ENCODE peak calls at places on chromosome 20, in five cellular contexts. K is heart left ventricle, Y is SK-N-SH, U is IMR-90, L is dorsolateral prefrontal cortex. D is an unnamed sample.

GRCh38 chr20:32455901-32456701 is 98.0 kb downstream of the ASXL1 start:
- DNase-seq in K (no peak), Y (no peak), U (no peak), L (no peak), D (no peak)

GRCh38 chr20:58706150-58706892 is 13.7 kb downstream of the NPEPL1 start:
- DNase-seq in K (no peak), Y (peak), U (no peak), L (peak), D (no peak)

GRCh38 chr20:19397676-19398075 is 185.2 kb downstream of the SLC24A3 start:
- DNase-seq in K (no peak), Y (no peak), U (no peak), L (no peak), D (no peak)

GRCh38 chr20:10619427-10619826 is 54.4 kb downstream of the JAG1 start:
- DNase-seq in K (no peak), Y (no peak), U (peak), L (no peak), D (no peak)

GRCh38 chr20:57264151-57264792 is 2.2 kb downstream of the BMP7 start:
- DNase-seq in K (no peak), Y (no peak), U (no peak), L (no peak), D (no peak)

GRCh38 chr20:25749667-25750066 is 53.0 kb upstream of the ZNF337 start:
- DNase-seq in K (no peak), Y (no peak), U (no peak), L (no peak), D (no peak)

GRCh38 chr20:9573598-9573997 is 59.2 kb downstream of the LAMP5 start:
- DNase-seq in K (no peak), Y (peak), U (no peak), L (peak), D (no peak)

GRCh38 chr20:48791666-48792071 is 36.1 kb downstream of the PREX1 start:
- DNase-seq in K (no peak), Y (no peak), U (peak), L (no peak), D (no peak)

GRCh38 chr20:59518881-59519706 is 85.2 kb upstream of the PHACTR3 start:
- DNase-seq in K (peak), Y (peak), U (peak), L (no peak), D (peak)

GRCh38 chr20:54221996-54222890 is 14.4 kb downstream of the PFDN4 start:
- DNase-seq in K (no peak), Y (no peak), U (no peak), L (no peak), D (no peak)

GRCh38 chr20:17888044-17888443 is 80.5 kb downstream of the SNX5 start:
- DNase-seq in K (no peak), Y (no peak), U (no peak), L (no peak), D (no peak)

GRCh38 chr20:32052792-32053362 is 835 bp downstream of the HCK start:
- DNase-seq in K (peak), Y (no peak), U (no peak), L (no peak), D (no peak)

GRCh38 chr20:57835462-57836455 is 125.9 kb upstream of the PMEPA1 start:
- DNase-seq in K (no peak), Y (no peak), U (no peak), L (no peak), D (no peak)

GRCh38 chr20:52340036-52340634 is 148.6 kb upstream of the ZFP64 start:
- DNase-seq in K (no peak), Y (no peak), U (no peak), L (no peak), D (no peak)

GRCh38 chr20:48238781-48239180 is 453.5 kb upstream of the SULF2 start:
- DNase-seq in K (no peak), Y (no peak), U (peak), L (no peak), D (no peak)

GRCh38 chr20:35306931-35307517 is 14.8 kb upstream of the FAM83C start:
- DNase-seq in K (no peak), Y (peak), U (peak), L (peak), D (peak)

GRCh38 chr20:41005361-41005729 is 23.3 kb upstream of the TOP1 start:
- DNase-seq in K (peak), Y (no peak), U (peak), L (no peak), D (no peak)

GRCh38 chr20:36268501-36269342 is 32.4 kb downstream of the AAR2 start:
- DNase-seq in K (no peak), Y (no peak), U (no peak), L (peak), D (no peak)

GRCh38 chr20:53939554-53940355 is 130.6 kb downstream of the BCAS1 start:
- DNase-seq in K (peak), Y (peak), U (peak), L (peak), D (peak)

GRCh38 chr20:45776931-45777330 is 14.8 kb downstream of the WFDC3 start:
- DNase-seq in K (no peak), Y (no peak), U (no peak), L (no peak), D (no peak)
- H3K27ac ChIP-seq in K (no peak), Y (no peak), U (no peak), L (no peak), D (no peak)

GRCh38 chr20:4962257-4962855 is 39.0 kb downstream of the SLC23A2 start:
- DNase-seq in K (no peak), Y (no peak), U (no peak), L (no peak), D (no peak)
- H3K27ac ChIP-seq in K (no peak), Y (no peak), U (peak), L (no peak), D (no peak)

GRCh38 chr20:34085544-34086040 is 26.5 kb downstream of the EIF2S2 start:
- DNase-seq in K (no peak), Y (no peak), U (no peak), L (no peak), D (no peak)
- H3K27ac ChIP-seq in K (no peak), Y (no peak), U (no peak), L (no peak), D (no peak)

GRCh38 chr20:38073307-38074010 is 39.9 kb downstream of the RPRD1B start:
- DNase-seq in K (peak), Y (peak), U (peak), L (no peak), D (no peak)
- H3K27ac ChIP-seq in K (peak), Y (peak), U (peak), L (no peak), D (no peak)

D was measured in substantia nigra.